ENCODE peak calls at places on chromosomes 11 and 22, in ten cellular contexts. One of them, this sample, is unnamed. For H3K4me1, the result is how much of the 10 kb centered on the place peaks cover.

GRCh38 chr22:35611891-35612576 is 5.1 kb downstream of the MB start:
- DNase-seq in Peyer's patch: no peak
- DNase-seq in CD4-positive, alpha-beta memory T cell: no peak
- DNase-seq in left ventricle myocardium inferior: no peak
- DNase-seq in HCT116: no peak
- DNase-seq in astrocyte: no peak
- DNase-seq in hepatocyte: no peak
- DNase-seq in A549: no peak
- DNase-seq in IMR-90: no peak
- DNase-seq in thoracic aorta: no peak
- DNase-seq in this sample: no peak

GRCh38 chr11:125092669-125093068 is 18.8 kb downstream of the TMEM218 start:
- DNase-seq in Peyer's patch: no peak
- DNase-seq in CD4-positive, alpha-beta memory T cell: no peak
- DNase-seq in left ventricle myocardium inferior: no peak
- DNase-seq in HCT116: no peak
- DNase-seq in astrocyte: no peak
- DNase-seq in hepatocyte: no peak
- DNase-seq in A549: no peak
- DNase-seq in IMR-90: no peak
- DNase-seq in thoracic aorta: no peak
- DNase-seq in this sample: no peak

GRCh38 chr11:119229736-119230135 is 23.6 kb downstream of the CBL start:
- DNase-seq in Peyer's patch: no peak
- DNase-seq in CD4-positive, alpha-beta memory T cell: no peak
- DNase-seq in left ventricle myocardium inferior: no peak
- DNase-seq in HCT116: no peak
- DNase-seq in astrocyte: no peak
- DNase-seq in hepatocyte: no peak
- DNase-seq in A549: no peak
- DNase-seq in IMR-90: no peak
- DNase-seq in thoracic aorta: no peak
- DNase-seq in this sample: no peak

GRCh38 chr22:42683599-42684283 is 34.5 kb upstream of the CYB5R3 start:
- DNase-seq in Peyer's patch: no peak
- DNase-seq in CD4-positive, alpha-beta memory T cell: no peak
- DNase-seq in left ventricle myocardium inferior: peak
- DNase-seq in HCT116: no peak
- DNase-seq in astrocyte: no peak
- DNase-seq in hepatocyte: peak
- DNase-seq in A549: no peak
- DNase-seq in IMR-90: no peak
- DNase-seq in thoracic aorta: no peak
- DNase-seq in this sample: no peak

GRCh38 chr22:38272373-38273134 is at the start of gene TMEM184B:
- DNase-seq in Peyer's patch: peak
- DNase-seq in CD4-positive, alpha-beta memory T cell: peak
- DNase-seq in left ventricle myocardium inferior: peak
- DNase-seq in HCT116: peak
- DNase-seq in astrocyte: no peak
- DNase-seq in hepatocyte: peak
- DNase-seq in A549: peak
- DNase-seq in IMR-90: peak
- DNase-seq in thoracic aorta: no peak
- DNase-seq in this sample: no peak

GRCh38 chr11:62575156-62575555 is 1.5 kb upstream of the EEF1G start:
- DNase-seq in Peyer's patch: no peak
- DNase-seq in CD4-positive, alpha-beta memory T cell: no peak
- DNase-seq in left ventricle myocardium inferior: no peak
- DNase-seq in HCT116: no peak
- DNase-seq in astrocyte: no peak
- DNase-seq in hepatocyte: no peak
- DNase-seq in A549: no peak
- DNase-seq in IMR-90: no peak
- DNase-seq in thoracic aorta: no peak
- DNase-seq in this sample: no peak

GRCh38 chr11:8927233-8927632 is 5.5 kb downstream of the C11orf16 start:
- DNase-seq in Peyer's patch: no peak
- DNase-seq in CD4-positive, alpha-beta memory T cell: no peak
- DNase-seq in left ventricle myocardium inferior: no peak
- DNase-seq in HCT116: no peak
- DNase-seq in astrocyte: no peak
- DNase-seq in hepatocyte: no peak
- DNase-seq in A549: no peak
- DNase-seq in IMR-90: no peak
- DNase-seq in thoracic aorta: no peak
- DNase-seq in this sample: no peak

GRCh38 chr11:118415051-118415738 is 13.8 kb downstream of the ATP5MG start:
- DNase-seq in Peyer's patch: no peak
- DNase-seq in CD4-positive, alpha-beta memory T cell: no peak
- DNase-seq in left ventricle myocardium inferior: no peak
- DNase-seq in HCT116: no peak
- DNase-seq in astrocyte: no peak
- DNase-seq in hepatocyte: no peak
- DNase-seq in A549: no peak
- DNase-seq in IMR-90: no peak
- DNase-seq in thoracic aorta: no peak
- DNase-seq in this sample: no peak

GRCh38 chr22:40385041-40385782 is 14.8 kb downstream of the SGSM3 start:
- DNase-seq in Peyer's patch: peak
- DNase-seq in CD4-positive, alpha-beta memory T cell: peak
- DNase-seq in left ventricle myocardium inferior: no peak
- DNase-seq in HCT116: no peak
- DNase-seq in astrocyte: no peak
- DNase-seq in hepatocyte: no peak
- DNase-seq in A549: no peak
- DNase-seq in IMR-90: no peak
- DNase-seq in thoracic aorta: no peak
- DNase-seq in this sample: no peak

GRCh38 chr11:133323354-133323753 is 208.9 kb downstream of the OPCML start:
- DNase-seq in Peyer's patch: no peak
- DNase-seq in CD4-positive, alpha-beta memory T cell: no peak
- DNase-seq in left ventricle myocardium inferior: no peak
- DNase-seq in HCT116: no peak
- DNase-seq in astrocyte: no peak
- DNase-seq in hepatocyte: no peak
- DNase-seq in A549: no peak
- DNase-seq in IMR-90: no peak
- DNase-seq in thoracic aorta: no peak
- DNase-seq in this sample: no peak

DNA sequence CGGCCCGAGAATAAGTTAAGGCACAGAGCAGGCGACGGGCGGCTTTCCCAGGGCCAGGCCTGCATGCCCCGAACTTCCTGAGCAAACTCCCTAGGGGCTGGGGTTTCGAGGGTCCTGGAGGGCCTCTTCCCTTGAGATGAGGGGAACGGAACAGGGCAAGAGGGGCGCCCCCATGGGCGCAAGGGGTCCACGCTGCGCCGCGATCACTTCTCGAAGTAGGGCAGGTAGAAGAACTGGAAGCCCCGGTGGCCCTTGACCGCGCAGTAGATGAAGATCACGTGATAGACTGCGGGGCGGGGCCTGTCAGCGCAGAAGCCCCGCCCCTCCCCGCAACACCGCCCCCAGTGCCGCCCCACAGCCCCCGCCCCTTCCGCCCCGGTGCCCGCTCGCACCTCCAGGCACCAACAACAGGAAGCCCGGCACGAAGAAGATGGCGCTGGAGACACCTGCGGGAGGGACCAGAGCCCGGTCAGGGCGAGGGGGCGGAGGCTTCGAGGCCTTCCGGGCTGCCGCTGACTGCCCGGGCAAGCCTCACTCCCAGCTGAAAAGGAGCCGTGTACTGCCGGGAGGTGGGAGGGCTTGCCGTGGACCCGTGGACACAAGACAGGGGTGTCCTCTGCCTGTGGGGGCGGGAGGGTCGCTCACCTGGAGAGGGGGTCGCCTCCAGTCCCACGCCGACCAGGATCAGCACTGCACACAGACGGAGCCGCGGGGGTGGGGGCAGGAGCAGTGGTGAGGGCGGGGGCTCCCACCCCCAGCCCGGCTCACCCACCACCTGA is 4.5 kb downstream of the TMEM134 start:
- DNase-seq in Peyer's patch: peak
- DNase-seq in CD4-positive, alpha-beta memory T cell: peak
- DNase-seq in left ventricle myocardium inferior: peak
- DNase-seq in HCT116: peak
- DNase-seq in astrocyte: peak
- DNase-seq in hepatocyte: peak
- DNase-seq in A549: peak
- DNase-seq in IMR-90: peak
- DNase-seq in thoracic aorta: peak
- DNase-seq in this sample: peak
- H3K4me1 ChIP-seq in Peyer's patch: under half
- H3K4me1 ChIP-seq in CD4-positive, alpha-beta memory T cell: under half
- H3K4me1 ChIP-seq in left ventricle myocardium inferior: under half
- H3K4me1 ChIP-seq in HCT116: half or more
- H3K4me1 ChIP-seq in astrocyte: under half
- H3K4me1 ChIP-seq in hepatocyte: under half
- H3K4me1 ChIP-seq in A549: under half
- H3K4me1 ChIP-seq in IMR-90: under half
- H3K4me1 ChIP-seq in thoracic aorta: under half
- H3K4me1 ChIP-seq in this sample: under half

DNA sequence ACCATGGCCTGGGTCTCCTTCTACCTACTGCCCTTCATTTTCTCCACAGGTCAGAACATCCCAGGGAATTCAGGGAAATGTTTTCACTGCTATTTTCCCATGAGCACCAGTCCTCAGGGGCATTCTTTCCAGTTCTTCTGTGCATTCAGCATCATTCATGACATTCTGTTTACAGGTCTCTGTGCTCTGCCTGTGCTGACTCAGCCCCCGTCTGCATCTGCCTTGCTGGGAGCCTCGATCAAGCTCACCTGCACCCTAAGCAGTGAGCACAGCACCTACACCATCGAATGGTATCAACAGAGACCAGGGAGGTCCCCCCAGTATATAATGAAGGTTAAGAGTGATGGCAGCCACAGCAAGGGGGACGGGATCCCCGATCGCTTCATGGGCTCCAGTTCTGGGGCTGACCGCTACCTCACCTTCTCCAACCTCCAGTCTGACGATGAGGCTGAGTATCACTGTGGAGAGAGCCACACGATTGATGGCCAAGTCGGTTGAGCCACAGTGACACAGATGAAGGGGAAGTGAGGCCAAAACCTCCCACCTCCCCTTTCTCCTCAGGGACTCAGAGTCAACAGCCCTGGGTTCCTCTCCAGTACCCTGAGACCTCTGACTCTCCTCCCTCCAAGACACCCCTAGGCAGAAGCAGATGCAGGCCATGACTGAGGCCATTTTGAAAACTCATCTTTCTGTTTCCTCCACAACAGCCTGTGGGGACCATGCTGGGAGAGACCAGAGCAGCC is 15.9 kb upstream of the IGLL5 start:
- DNase-seq in Peyer's patch: no peak
- DNase-seq in CD4-positive, alpha-beta memory T cell: no peak
- DNase-seq in left ventricle myocardium inferior: no peak
- DNase-seq in HCT116: no peak
- DNase-seq in astrocyte: no peak
- DNase-seq in hepatocyte: no peak
- DNase-seq in A549: no peak
- DNase-seq in IMR-90: no peak
- DNase-seq in thoracic aorta: no peak
- DNase-seq in this sample: no peak
- H3K27ac ChIP-seq in Peyer's patch: no peak
- H3K27ac ChIP-seq in CD4-positive, alpha-beta memory T cell: no peak
- H3K27ac ChIP-seq in left ventricle myocardium inferior: no peak
- H3K27ac ChIP-seq in HCT116: no peak
- H3K27ac ChIP-seq in astrocyte: no peak
- H3K27ac ChIP-seq in hepatocyte: no peak
- H3K27ac ChIP-seq in A549: no peak
- H3K27ac ChIP-seq in IMR-90: no peak
- H3K27ac ChIP-seq in thoracic aorta: no peak
- H3K27ac ChIP-seq in this sample: no peak

GRCh38 chr11:20559523-20560300 is 39.7 kb upstream of the SLC6A5 start:
- DNase-seq in Peyer's patch: no peak
- DNase-seq in CD4-positive, alpha-beta memory T cell: no peak
- DNase-seq in left ventricle myocardium inferior: no peak
- DNase-seq in HCT116: no peak
- DNase-seq in astrocyte: no peak
- DNase-seq in hepatocyte: no peak
- DNase-seq in A549: no peak
- DNase-seq in IMR-90: no peak
- DNase-seq in thoracic aorta: no peak
- DNase-seq in this sample: no peak

GRCh38 chr11:20564811-20565210 is 34.6 kb upstream of the SLC6A5 start:
- DNase-seq in Peyer's patch: no peak
- DNase-seq in CD4-positive, alpha-beta memory T cell: no peak
- DNase-seq in left ventricle myocardium inferior: no peak
- DNase-seq in HCT116: no peak
- DNase-seq in astrocyte: no peak
- DNase-seq in hepatocyte: no peak
- DNase-seq in A549: no peak
- DNase-seq in IMR-90: no peak
- DNase-seq in thoracic aorta: no peak
- DNase-seq in this sample: no peak

GRCh38 chr11:20565236-20565635 is 34.2 kb upstream of the SLC6A5 start:
- DNase-seq in Peyer's patch: no peak
- DNase-seq in CD4-positive, alpha-beta memory T cell: no peak
- DNase-seq in left ventricle myocardium inferior: no peak
- DNase-seq in HCT116: no peak
- DNase-seq in astrocyte: no peak
- DNase-seq in hepatocyte: no peak
- DNase-seq in A549: no peak
- DNase-seq in IMR-90: no peak
- DNase-seq in thoracic aorta: no peak
- DNase-seq in this sample: no peak

GRCh38 chr11:20563871-20564270 is 35.5 kb upstream of the SLC6A5 start:
- DNase-seq in Peyer's patch: no peak
- DNase-seq in CD4-positive, alpha-beta memory T cell: no peak
- DNase-seq in left ventricle myocardium inferior: no peak
- DNase-seq in HCT116: no peak
- DNase-seq in astrocyte: no peak
- DNase-seq in hepatocyte: no peak
- DNase-seq in A549: no peak
- DNase-seq in IMR-90: no peak
- DNase-seq in thoracic aorta: no peak
- DNase-seq in this sample: no peak

GRCh38 chr11:20561915-20562314 is 37.5 kb upstream of the SLC6A5 start:
- DNase-seq in Peyer's patch: no peak
- DNase-seq in CD4-positive, alpha-beta memory T cell: no peak
- DNase-seq in left ventricle myocardium inferior: no peak
- DNase-seq in HCT116: no peak
- DNase-seq in astrocyte: no peak
- DNase-seq in hepatocyte: no peak
- DNase-seq in A549: no peak
- DNase-seq in IMR-90: no peak
- DNase-seq in thoracic aorta: no peak
- DNase-seq in this sample: no peak
- H3K4me3 ChIP-seq in Peyer's patch: no peak
- H3K4me3 ChIP-seq in CD4-positive, alpha-beta memory T cell: no peak
- H3K4me3 ChIP-seq in left ventricle myocardium inferior: no peak
- H3K4me3 ChIP-seq in HCT116: no peak
- H3K4me3 ChIP-seq in astrocyte: no peak
- H3K4me3 ChIP-seq in hepatocyte: no peak
- H3K4me3 ChIP-seq in A549: no peak
- H3K4me3 ChIP-seq in IMR-90: no peak
- H3K4me3 ChIP-seq in thoracic aorta: no peak
- H3K4me3 ChIP-seq in this sample: no peak

DNA sequence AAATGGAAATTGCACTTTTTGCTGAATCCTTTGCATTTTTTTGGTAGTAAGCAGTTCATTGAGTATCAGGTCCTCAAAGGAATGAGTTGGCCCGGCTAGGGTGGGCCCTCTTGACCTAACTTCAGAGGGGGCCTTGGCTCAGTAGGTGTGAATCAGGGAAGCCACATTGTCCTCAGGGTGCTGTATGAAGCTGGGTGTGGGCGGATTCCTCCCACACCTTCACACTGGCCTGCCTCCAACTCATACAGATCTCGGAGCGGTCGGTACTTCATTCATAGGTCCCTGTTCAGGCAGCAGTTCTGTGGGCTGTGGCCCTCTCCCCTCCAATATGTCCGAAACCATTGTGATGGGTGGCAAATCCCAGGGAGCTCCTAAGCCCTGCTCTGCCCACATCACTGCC is 47.4 kb upstream of the OR4B1 start:
- DNase-seq in Peyer's patch: no peak
- DNase-seq in CD4-positive, alpha-beta memory T cell: no peak
- DNase-seq in left ventricle myocardium inferior: no peak
- DNase-seq in HCT116: no peak
- DNase-seq in astrocyte: no peak
- DNase-seq in hepatocyte: no peak
- DNase-seq in A549: no peak
- DNase-seq in IMR-90: no peak
- DNase-seq in thoracic aorta: no peak
- DNase-seq in this sample: no peak
- H3K4me1 ChIP-seq in Peyer's patch: under half
- H3K4me1 ChIP-seq in CD4-positive, alpha-beta memory T cell: under half
- H3K4me1 ChIP-seq in left ventricle myocardium inferior: half or more
- H3K4me1 ChIP-seq in HCT116: under half
- H3K4me1 ChIP-seq in astrocyte: under half
- H3K4me1 ChIP-seq in hepatocyte: under half
- H3K4me1 ChIP-seq in A549: under half
- H3K4me1 ChIP-seq in IMR-90: under half
- H3K4me1 ChIP-seq in thoracic aorta: under half
- H3K4me1 ChIP-seq in this sample: under half